ENCODE peak calls at places on chromosomes 2 and 18, in six cellular contexts. One of them, this sample, is unnamed.

GRCh38 chr2:145638675-145639074 is 1118.8 kb upstream of the ZEB2 start:
- DNase-seq in CD4-positive, CD25-positive, alpha-beta regulatory T cell: no peak
- DNase-seq in stimulated activated CD4-positive, alpha-beta T cell treated with anti-CD3 and anti-CD28 coated beads, Interleukin-12 subunit alpha, Interleukin-12 subunit beta, amount 100 ng/mL, for 24 hours: no peak
- DNase-seq in MG63: no peak
- DNase-seq in MCF 10A: no peak
- DNase-seq in memory B cell: no peak
- DNase-seq in this sample: no peak

GRCh38 chr18:8034674-8035073 is 467.6 kb downstream of the PTPRM start:
- DNase-seq in CD4-positive, CD25-positive, alpha-beta regulatory T cell: no peak
- DNase-seq in stimulated activated CD4-positive, alpha-beta T cell treated with anti-CD3 and anti-CD28 coated beads, Interleukin-12 subunit alpha, Interleukin-12 subunit beta, amount 100 ng/mL, for 24 hours: no peak
- DNase-seq in MG63: no peak
- DNase-seq in MCF 10A: no peak
- DNase-seq in memory B cell: no peak
- DNase-seq in this sample: no peak

GRCh38 chr2:70959851-70960832 is 18.3 kb upstream of the ANKRD53 start:
- DNase-seq in CD4-positive, CD25-positive, alpha-beta regulatory T cell: no peak
- DNase-seq in stimulated activated CD4-positive, alpha-beta T cell treated with anti-CD3 and anti-CD28 coated beads, Interleukin-12 subunit alpha, Interleukin-12 subunit beta, amount 100 ng/mL, for 24 hours: no peak
- DNase-seq in MG63: no peak
- DNase-seq in MCF 10A: no peak
- DNase-seq in memory B cell: no peak
- DNase-seq in this sample: no peak

GRCh38 chr2:120470041-120470716 is 124.2 kb downstream of the INHBB start:
- DNase-seq in CD4-positive, CD25-positive, alpha-beta regulatory T cell: no peak
- DNase-seq in stimulated activated CD4-positive, alpha-beta T cell treated with anti-CD3 and anti-CD28 coated beads, Interleukin-12 subunit alpha, Interleukin-12 subunit beta, amount 100 ng/mL, for 24 hours: no peak
- DNase-seq in MG63: peak
- DNase-seq in MCF 10A: peak
- DNase-seq in memory B cell: no peak
- DNase-seq in this sample: peak

GRCh38 chr2:165833156-165833555 is 39.1 kb upstream of the GALNT3 start:
- DNase-seq in CD4-positive, CD25-positive, alpha-beta regulatory T cell: no peak
- DNase-seq in stimulated activated CD4-positive, alpha-beta T cell treated with anti-CD3 and anti-CD28 coated beads, Interleukin-12 subunit alpha, Interleukin-12 subunit beta, amount 100 ng/mL, for 24 hours: no peak
- DNase-seq in MG63: no peak
- DNase-seq in MCF 10A: peak
- DNase-seq in memory B cell: no peak
- DNase-seq in this sample: peak

GRCh38 chr2:225120175-225120574 is 77.9 kb upstream of the DOCK10 start:
- DNase-seq in CD4-positive, CD25-positive, alpha-beta regulatory T cell: no peak
- DNase-seq in stimulated activated CD4-positive, alpha-beta T cell treated with anti-CD3 and anti-CD28 coated beads, Interleukin-12 subunit alpha, Interleukin-12 subunit beta, amount 100 ng/mL, for 24 hours: no peak
- DNase-seq in MG63: peak
- DNase-seq in MCF 10A: peak
- DNase-seq in memory B cell: no peak
- DNase-seq in this sample: peak

GRCh38 chr2:120624056-120624737 is 111.5 kb upstream of the GLI2 start:
- DNase-seq in CD4-positive, CD25-positive, alpha-beta regulatory T cell: no peak
- DNase-seq in stimulated activated CD4-positive, alpha-beta T cell treated with anti-CD3 and anti-CD28 coated beads, Interleukin-12 subunit alpha, Interleukin-12 subunit beta, amount 100 ng/mL, for 24 hours: no peak
- DNase-seq in MG63: no peak
- DNase-seq in MCF 10A: no peak
- DNase-seq in memory B cell: no peak
- DNase-seq in this sample: no peak

GRCh38 chr2:241797441-241798080 is 11.4 kb upstream of the NEU4 start:
- DNase-seq in CD4-positive, CD25-positive, alpha-beta regulatory T cell: no peak
- DNase-seq in stimulated activated CD4-positive, alpha-beta T cell treated with anti-CD3 and anti-CD28 coated beads, Interleukin-12 subunit alpha, Interleukin-12 subunit beta, amount 100 ng/mL, for 24 hours: no peak
- DNase-seq in MG63: no peak
- DNase-seq in MCF 10A: no peak
- DNase-seq in memory B cell: no peak
- DNase-seq in this sample: no peak

GRCh38 chr18:62730926-62731325 is 15.6 kb downstream of the PHLPP1 start:
- DNase-seq in CD4-positive, CD25-positive, alpha-beta regulatory T cell: no peak
- DNase-seq in stimulated activated CD4-positive, alpha-beta T cell treated with anti-CD3 and anti-CD28 coated beads, Interleukin-12 subunit alpha, Interleukin-12 subunit beta, amount 100 ng/mL, for 24 hours: no peak
- DNase-seq in MG63: no peak
- DNase-seq in MCF 10A: peak
- DNase-seq in memory B cell: no peak
- DNase-seq in this sample: no peak

GRCh38 chr2:235990344-235990743 is 177.8 kb downstream of the GBX2 start:
- DNase-seq in CD4-positive, CD25-positive, alpha-beta regulatory T cell: no peak
- DNase-seq in stimulated activated CD4-positive, alpha-beta T cell treated with anti-CD3 and anti-CD28 coated beads, Interleukin-12 subunit alpha, Interleukin-12 subunit beta, amount 100 ng/mL, for 24 hours: no peak
- DNase-seq in MG63: peak
- DNase-seq in MCF 10A: no peak
- DNase-seq in memory B cell: no peak
- DNase-seq in this sample: no peak

GRCh38 chr2:69911985-69912563 is 2.8 kb upstream of the MXD1 start:
- DNase-seq in CD4-positive, CD25-positive, alpha-beta regulatory T cell: peak
- DNase-seq in stimulated activated CD4-positive, alpha-beta T cell treated with anti-CD3 and anti-CD28 coated beads, Interleukin-12 subunit alpha, Interleukin-12 subunit beta, amount 100 ng/mL, for 24 hours: no peak
- DNase-seq in MG63: no peak
- DNase-seq in MCF 10A: peak
- DNase-seq in memory B cell: peak
- DNase-seq in this sample: peak

GRCh38 chr2:20447437-20448245 is 767 bp downstream of the RHOB start:
- DNase-seq in CD4-positive, CD25-positive, alpha-beta regulatory T cell: peak
- DNase-seq in stimulated activated CD4-positive, alpha-beta T cell treated with anti-CD3 and anti-CD28 coated beads, Interleukin-12 subunit alpha, Interleukin-12 subunit beta, amount 100 ng/mL, for 24 hours: no peak
- DNase-seq in MG63: peak
- DNase-seq in MCF 10A: no peak
- DNase-seq in memory B cell: peak
- DNase-seq in this sample: peak

GRCh38 chr2:215716971-215717370 is 281.1 kb upstream of the FN1 start:
- DNase-seq in CD4-positive, CD25-positive, alpha-beta regulatory T cell: no peak
- DNase-seq in stimulated activated CD4-positive, alpha-beta T cell treated with anti-CD3 and anti-CD28 coated beads, Interleukin-12 subunit alpha, Interleukin-12 subunit beta, amount 100 ng/mL, for 24 hours: no peak
- DNase-seq in MG63: no peak
- DNase-seq in MCF 10A: no peak
- DNase-seq in memory B cell: no peak
- DNase-seq in this sample: no peak

GRCh38 chr2:181058378-181059269 is 78.2 kb downstream of the UBE2E3 start:
- DNase-seq in CD4-positive, CD25-positive, alpha-beta regulatory T cell: peak
- DNase-seq in stimulated activated CD4-positive, alpha-beta T cell treated with anti-CD3 and anti-CD28 coated beads, Interleukin-12 subunit alpha, Interleukin-12 subunit beta, amount 100 ng/mL, for 24 hours: no peak
- DNase-seq in MG63: no peak
- DNase-seq in MCF 10A: peak
- DNase-seq in memory B cell: peak
- DNase-seq in this sample: no peak

GRCh38 chr18:49974079-49974478 is 160.7 kb upstream of the ACAA2 start:
- DNase-seq in CD4-positive, CD25-positive, alpha-beta regulatory T cell: no peak
- DNase-seq in stimulated activated CD4-positive, alpha-beta T cell treated with anti-CD3 and anti-CD28 coated beads, Interleukin-12 subunit alpha, Interleukin-12 subunit beta, amount 100 ng/mL, for 24 hours: no peak
- DNase-seq in MG63: no peak
- DNase-seq in MCF 10A: no peak
- DNase-seq in memory B cell: no peak
- DNase-seq in this sample: no peak

GRCh38 chr18:46213295-46213694 is 109.1 kb downstream of the HAUS1 start:
- DNase-seq in CD4-positive, CD25-positive, alpha-beta regulatory T cell: peak
- DNase-seq in stimulated activated CD4-positive, alpha-beta T cell treated with anti-CD3 and anti-CD28 coated beads, Interleukin-12 subunit alpha, Interleukin-12 subunit beta, amount 100 ng/mL, for 24 hours: no peak
- DNase-seq in MG63: no peak
- DNase-seq in MCF 10A: peak
- DNase-seq in memory B cell: peak
- DNase-seq in this sample: peak

GRCh38 chr2:42796427-42797248 is 4.3 kb upstream of the HAAO start:
- DNase-seq in CD4-positive, CD25-positive, alpha-beta regulatory T cell: no peak
- DNase-seq in stimulated activated CD4-positive, alpha-beta T cell treated with anti-CD3 and anti-CD28 coated beads, Interleukin-12 subunit alpha, Interleukin-12 subunit beta, amount 100 ng/mL, for 24 hours: no peak
- DNase-seq in MG63: no peak
- DNase-seq in MCF 10A: no peak
- DNase-seq in memory B cell: no peak
- DNase-seq in this sample: no peak

GRCh38 chr2:84884396-84884795 is 3.5 kb upstream of the TRABD2A start:
- DNase-seq in CD4-positive, CD25-positive, alpha-beta regulatory T cell: no peak
- DNase-seq in stimulated activated CD4-positive, alpha-beta T cell treated with anti-CD3 and anti-CD28 coated beads, Interleukin-12 subunit alpha, Interleukin-12 subunit beta, amount 100 ng/mL, for 24 hours: no peak
- DNase-seq in MG63: no peak
- DNase-seq in MCF 10A: no peak
- DNase-seq in memory B cell: no peak
- DNase-seq in this sample: no peak

GRCh38 chr2:228957075-228957474 is 314.0 kb downstream of the PID1 start:
- DNase-seq in CD4-positive, CD25-positive, alpha-beta regulatory T cell: no peak
- DNase-seq in stimulated activated CD4-positive, alpha-beta T cell treated with anti-CD3 and anti-CD28 coated beads, Interleukin-12 subunit alpha, Interleukin-12 subunit beta, amount 100 ng/mL, for 24 hours: no peak
- DNase-seq in MG63: no peak
- DNase-seq in MCF 10A: no peak
- DNase-seq in memory B cell: no peak
- DNase-seq in this sample: no peak

GRCh38 chr2:108918156-108918845 is 70.7 kb downstream of the EDAR start:
- DNase-seq in CD4-positive, CD25-positive, alpha-beta regulatory T cell: no peak
- DNase-seq in stimulated activated CD4-positive, alpha-beta T cell treated with anti-CD3 and anti-CD28 coated beads, Interleukin-12 subunit alpha, Interleukin-12 subunit beta, amount 100 ng/mL, for 24 hours: no peak
- DNase-seq in MG63: no peak
- DNase-seq in MCF 10A: no peak
- DNase-seq in memory B cell: no peak
- DNase-seq in this sample: no peak

GRCh38 chr2:26556309-26557243 is 78.7 kb upstream of the OTOF start:
- DNase-seq in CD4-positive, CD25-positive, alpha-beta regulatory T cell: no peak
- DNase-seq in stimulated activated CD4-positive, alpha-beta T cell treated with anti-CD3 and anti-CD28 coated beads, Interleukin-12 subunit alpha, Interleukin-12 subunit beta, amount 100 ng/mL, for 24 hours: no peak
- DNase-seq in MG63: no peak
- DNase-seq in MCF 10A: no peak
- DNase-seq in memory B cell: no peak
- DNase-seq in this sample: no peak

GRCh38 chr2:160309585-160309984 is 109.5 kb upstream of the ITGB6 start:
- DNase-seq in CD4-positive, CD25-positive, alpha-beta regulatory T cell: no peak
- DNase-seq in stimulated activated CD4-positive, alpha-beta T cell treated with anti-CD3 and anti-CD28 coated beads, Interleukin-12 subunit alpha, Interleukin-12 subunit beta, amount 100 ng/mL, for 24 hours: no peak
- DNase-seq in MG63: no peak
- DNase-seq in MCF 10A: peak
- DNase-seq in memory B cell: no peak
- DNase-seq in this sample: peak

This sample was measured in M059J.